ENCODE peak calls at places on chromosomes 4 and X, in six cellular contexts. Q is H1, W is GM12892, P is GM12878, K is K562, T is HepG2. H is an unnamed sample.

GRCh38 chr4:186762865-186763264 is 39.2 kb upstream of the FAT1 start:
- DNase-seq in K (no peak), T (no peak), P (no peak), Q (no peak), W (no peak), H (no peak)

GRCh38 chrX:97074400-97074799 is 190.7 kb downstream of the RPA4 start:
- DNase-seq in T (no peak), P (no peak), W (no peak), K (no peak), Q (no peak), H (no peak)

GRCh38 chrX:100410083-100410590 is at the start of gene PCDH19:
- DNase-seq in Q (no peak), K (peak; percentile 8), T (no peak), W (peak; percentile 40), P (no peak), H (no peak)

GRCh38 chrX:45668686-45669443 is 468.2 kb upstream of the DIPK2B start:
- DNase-seq in Q (no peak), W (no peak), T (no peak), P (no peak), K (no peak), H (no peak)

GRCh38 chr4:17997129-17997528 is 24.4 kb downstream of the LCORL start:
- DNase-seq in Q (no peak), P (no peak), K (no peak), W (no peak), T (no peak), H (no peak)

GRCh38 chr4:40722576-40723161 is 27.1 kb upstream of the NSUN7 start:
- DNase-seq in K (no peak), W (no peak), P (peak; percentile 66), T (no peak), Q (no peak), H (no peak)

GRCh38 chr4:79223993-79224776 is 101.7 kb downstream of the NAA11 start:
- DNase-seq in W (no peak), K (no peak), T (no peak), P (no peak), Q (no peak), H (no peak)

GRCh38 chr4:138062929-138063328 is 179.2 kb downstream of the SLC7A11 start:
- DNase-seq in P (no peak), T (no peak), W (no peak), Q (no peak), K (no peak), H (no peak)

GRCh38 chrX:13372203-13372980 is 52.5 kb upstream of the ATXN3L start:
- DNase-seq in P (no peak), Q (no peak), W (no peak), K (no peak), T (no peak), H (no peak)

GRCh38 chr4:113872426-113873260 is 106.8 kb downstream of the ARSJ start:
- DNase-seq in P (no peak), T (no peak), Q (no peak), K (no peak), W (no peak), H (no peak)

GRCh38 chr4:95544433-95545103 is 4.2 kb downstream of the UNC5C start:
- DNase-seq in K (no peak), W (no peak), Q (no peak), T (no peak), P (no peak), H (no peak)

DNA sequence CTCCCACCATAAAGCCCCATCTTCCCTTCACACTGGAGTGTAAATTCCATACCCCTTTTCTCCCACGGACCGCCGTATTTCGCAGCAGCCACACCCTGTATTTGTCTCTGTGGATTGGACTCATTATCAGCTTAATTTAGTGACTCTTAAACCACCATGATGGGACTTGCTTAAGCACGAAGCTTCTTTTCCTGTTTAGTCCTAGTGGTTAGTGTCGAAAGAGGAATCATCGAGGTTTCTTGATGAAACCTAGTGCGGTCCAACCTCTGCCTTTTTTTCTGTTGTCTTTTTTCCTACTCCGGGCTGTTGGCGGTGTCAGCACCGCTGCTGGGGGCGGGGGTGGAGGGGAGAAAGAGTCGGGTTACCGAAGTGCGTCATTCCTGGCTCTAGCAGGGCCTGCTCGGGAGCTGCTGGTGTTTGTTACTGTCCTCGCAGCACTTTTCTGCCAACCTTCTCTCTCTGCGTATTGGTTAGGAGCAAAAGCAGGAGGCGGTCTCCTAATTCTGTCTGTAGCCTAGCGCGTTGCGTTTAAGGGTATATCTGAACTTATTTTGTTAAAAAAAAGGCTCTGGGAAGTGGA is 1.4 kb downstream of the STAG2 start:
- DNase-seq in Q (no peak), K (peak; percentile 57), P (peak; percentile 68), W (peak; percentile 25), T (peak; percentile 88), H (no peak)
- TF ChIP-seq POLR2A in Q (peak; percentile 70), K (peak; percentile 85), P (peak; percentile 80), W (peak; percentile 64), T (peak; percentile 22), H (peak; percentile 63)

GRCh38 chr4:7597281-7597680 is 162.6 kb upstream of the PSAPL1 start:
- DNase-seq in Q (no peak), W (no peak), K (no peak), P (no peak), T (no peak), H (no peak)
- TF ChIP-seq POLR2AphosphoS5 in Q (no peak), W (no peak), K (no peak), P (no peak), T (no peak), H (no peak)

DNA sequence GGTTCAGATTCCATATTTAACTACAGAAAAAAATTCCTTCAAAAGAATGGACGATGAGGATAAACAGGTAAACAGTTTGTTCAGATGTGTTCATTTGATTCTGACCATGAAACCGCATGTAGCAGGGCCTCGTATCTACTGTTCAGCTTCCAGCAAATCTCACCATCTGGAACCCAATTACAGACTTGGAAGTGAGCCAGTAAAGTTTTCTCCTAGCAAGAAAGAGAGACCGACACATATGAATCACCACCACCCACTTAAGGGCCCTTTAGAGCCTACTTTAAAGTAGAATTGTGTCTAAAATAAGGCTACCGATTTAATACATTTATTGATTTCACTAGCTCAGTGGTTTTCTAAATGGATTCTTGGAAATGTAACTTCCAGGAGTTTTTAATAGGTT is 75.7 kb downstream of the REPS2 start:
- DNase-seq in P (no peak), T (no peak), K (no peak), W (no peak), Q (no peak), H (no peak)
- TF ChIP-seq TAF1 in P (no peak), T (no peak), K (no peak), W (no peak), Q (no peak), H (no peak)

GRCh38 chrX:56564182-56564885 is 907 bp downstream of the UBQLN2 start:
- DNase-seq in K (no peak), T (peak; percentile 2), W (no peak), P (no peak), Q (no peak), H (no peak)
- TF ChIP-seq POLR2A in K (no peak), T (no peak), W (no peak), P (no peak), Q (no peak), H (no peak)

GRCh38 chr4:31023724-31024123 is 303.6 kb downstream of the PCDH7 start:
- DNase-seq in P (no peak), K (no peak), T (no peak), W (no peak), Q (no peak), H (no peak)
- TF ChIP-seq POLR2AphosphoS5 in P (no peak), K (no peak), T (no peak), W (no peak), Q (no peak), H (no peak)

GRCh38 chrX:119605398-119605738 is 856 bp downstream of the NKRF start:
- DNase-seq in T (peak; percentile 3), K (no peak), W (no peak), Q (no peak), P (no peak), H (no peak)

GRCh38 chrX:119606508-119607389 is 525 bp upstream of the NKRF start:
- DNase-seq in W (no peak), T (no peak), P (no peak), Q (no peak), K (no peak), H (no peak)

GRCh38 chrX:119605739-119606507 is at the start of gene NKRF:
- DNase-seq in W (peak; percentile 60), K (peak; percentile 83), Q (peak; percentile 56), P (peak; percentile 78), T (peak; percentile 82), H (peak; percentile 54)

GRCh38 chrX:119602701-119603255 is 3.4 kb downstream of the NKRF start:
- DNase-seq in W (no peak), P (no peak), T (no peak), Q (no peak), K (no peak), H (no peak)

DNA sequence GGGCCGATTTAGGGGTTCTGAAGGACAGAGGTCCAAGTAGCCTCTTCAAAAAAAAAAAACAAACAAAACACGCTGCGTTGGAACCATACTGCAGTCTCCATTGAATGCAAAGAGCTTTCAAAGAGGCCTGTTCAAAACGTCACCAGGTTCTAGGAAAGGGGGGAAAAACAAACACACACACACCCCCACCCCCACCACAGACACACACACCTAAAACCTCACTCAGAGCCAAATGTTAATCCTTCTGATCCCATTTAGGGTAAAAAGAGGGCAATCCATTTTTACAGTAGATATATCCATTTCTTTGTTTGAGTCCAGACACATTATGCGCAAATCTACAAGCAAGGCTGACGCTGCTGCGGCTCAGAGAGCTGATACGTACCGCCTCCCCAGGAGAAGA is 1.4 kb downstream of the NKRF start:
- DNase-seq in Q (no peak), T (no peak), W (no peak), P (no peak), K (no peak), H (no peak)
- TF ChIP-seq TAF1 in Q (no peak), T (no peak), W (no peak), P (no peak), K (no peak), H (no peak)

GRCh38 chr4:127783026-127783769 is 1.1 kb downstream of the HSPA4L start:
- DNase-seq in K (peak; percentile 36), P (no peak), Q (no peak), T (peak; percentile 77), W (no peak), H (peak; percentile 20)
- TF ChIP-seq POLR2A in K (no peak), P (no peak), Q (no peak), T (peak; percentile 20), W (no peak), H (peak; percentile 52)

GRCh38 chr4:5836943-5837342 is 55.9 kb downstream of the CRMP1 start:
- DNase-seq in P (no peak), T (peak; percentile 46), K (no peak), Q (no peak), W (no peak), H (no peak)
- TF ChIP-seq POLR2AphosphoS5 in P (no peak), T (no peak), K (no peak), Q (no peak), W (no peak), H (no peak)